ENCODE peak calls at places on chromosomes 11 and 22, in nine cellular contexts. One of them, this sample, is unnamed.

GRCh38 chr22:38467904-38468760 is at the start of gene KDELR3:
- DNase-seq in heart right ventricle: peak
- DNase-seq in psoas muscle: peak
- DNase-seq in pancreas: peak
- DNase-seq in fibroblast of the aortic adventitia: peak
- DNase-seq in cardiac muscle cell: peak
- DNase-seq in bronchial epithelial cell: peak
- DNase-seq in breast epithelium: peak
- DNase-seq in Caco-2: no peak
- DNase-seq in this sample: peak

GRCh38 chr11:38163526-38163925 is 1565.5 kb upstream of the RAG2 start:
- DNase-seq in heart right ventricle: no peak
- DNase-seq in psoas muscle: no peak
- DNase-seq in pancreas: no peak
- DNase-seq in fibroblast of the aortic adventitia: no peak
- DNase-seq in cardiac muscle cell: no peak
- DNase-seq in bronchial epithelial cell: peak
- DNase-seq in breast epithelium: no peak
- DNase-seq in Caco-2: no peak
- DNase-seq in this sample: no peak

GRCh38 chr11:71251761-71252433 is 480 bp downstream of the SHANK2 start:
- DNase-seq in heart right ventricle: no peak
- DNase-seq in psoas muscle: no peak
- DNase-seq in pancreas: peak
- DNase-seq in fibroblast of the aortic adventitia: no peak
- DNase-seq in cardiac muscle cell: peak
- DNase-seq in bronchial epithelial cell: no peak
- DNase-seq in breast epithelium: no peak
- DNase-seq in Caco-2: peak
- DNase-seq in this sample: no peak

GRCh38 chr11:2741377-2742131 is 41.8 kb upstream of the KCNQ1OT1 start:
- DNase-seq in heart right ventricle: no peak
- DNase-seq in psoas muscle: peak
- DNase-seq in pancreas: no peak
- DNase-seq in fibroblast of the aortic adventitia: peak
- DNase-seq in cardiac muscle cell: no peak
- DNase-seq in bronchial epithelial cell: peak
- DNase-seq in breast epithelium: no peak
- DNase-seq in Caco-2: peak
- DNase-seq in this sample: peak

GRCh38 chr11:95599959-95600586 is 189.5 kb downstream of the FAM76B start:
- DNase-seq in heart right ventricle: no peak
- DNase-seq in psoas muscle: no peak
- DNase-seq in pancreas: no peak
- DNase-seq in fibroblast of the aortic adventitia: no peak
- DNase-seq in cardiac muscle cell: no peak
- DNase-seq in bronchial epithelial cell: no peak
- DNase-seq in breast epithelium: no peak
- DNase-seq in Caco-2: no peak
- DNase-seq in this sample: no peak

GRCh38 chr11:43130616-43131015 is 181.2 kb upstream of the API5 start:
- DNase-seq in heart right ventricle: peak
- DNase-seq in psoas muscle: no peak
- DNase-seq in pancreas: no peak
- DNase-seq in fibroblast of the aortic adventitia: no peak
- DNase-seq in cardiac muscle cell: peak
- DNase-seq in bronchial epithelial cell: no peak
- DNase-seq in breast epithelium: no peak
- DNase-seq in Caco-2: peak
- DNase-seq in this sample: no peak

GRCh38 chr11:116791002-116791812 is 472 bp downstream of the APOA5 start:
- DNase-seq in heart right ventricle: peak
- DNase-seq in psoas muscle: peak
- DNase-seq in pancreas: peak
- DNase-seq in fibroblast of the aortic adventitia: peak
- DNase-seq in cardiac muscle cell: peak
- DNase-seq in bronchial epithelial cell: peak
- DNase-seq in breast epithelium: peak
- DNase-seq in Caco-2: peak
- DNase-seq in this sample: peak

GRCh38 chr11:78806214-78807004 is 231.7 kb upstream of the NARS2 start:
- DNase-seq in heart right ventricle: no peak
- DNase-seq in psoas muscle: no peak
- DNase-seq in pancreas: no peak
- DNase-seq in fibroblast of the aortic adventitia: no peak
- DNase-seq in cardiac muscle cell: no peak
- DNase-seq in bronchial epithelial cell: peak
- DNase-seq in breast epithelium: no peak
- DNase-seq in Caco-2: no peak
- DNase-seq in this sample: peak

GRCh38 chr22:49582171-49582570 is 245.5 kb downstream of the BRD1 start:
- DNase-seq in heart right ventricle: no peak
- DNase-seq in psoas muscle: no peak
- DNase-seq in pancreas: no peak
- DNase-seq in fibroblast of the aortic adventitia: no peak
- DNase-seq in cardiac muscle cell: no peak
- DNase-seq in bronchial epithelial cell: no peak
- DNase-seq in breast epithelium: no peak
- DNase-seq in Caco-2: no peak
- DNase-seq in this sample: no peak

GRCh38 chr22:44261861-44262595 is 50.7 kb downstream of the SHISAL1 start:
- DNase-seq in heart right ventricle: peak
- DNase-seq in psoas muscle: no peak
- DNase-seq in pancreas: no peak
- DNase-seq in fibroblast of the aortic adventitia: peak
- DNase-seq in cardiac muscle cell: no peak
- DNase-seq in bronchial epithelial cell: no peak
- DNase-seq in breast epithelium: no peak
- DNase-seq in Caco-2: peak
- DNase-seq in this sample: no peak

GRCh38 chr22:43176090-43176489 is 10.8 kb downstream of the TTLL12 start:
- DNase-seq in heart right ventricle: no peak
- DNase-seq in psoas muscle: no peak
- DNase-seq in pancreas: no peak
- DNase-seq in fibroblast of the aortic adventitia: no peak
- DNase-seq in cardiac muscle cell: no peak
- DNase-seq in bronchial epithelial cell: no peak
- DNase-seq in breast epithelium: no peak
- DNase-seq in Caco-2: no peak
- DNase-seq in this sample: no peak

GRCh38 chr11:119424775-119425174 is 1.8 kb upstream of the THY1 start:
- DNase-seq in heart right ventricle: no peak
- DNase-seq in psoas muscle: no peak
- DNase-seq in pancreas: no peak
- DNase-seq in fibroblast of the aortic adventitia: no peak
- DNase-seq in cardiac muscle cell: peak
- DNase-seq in bronchial epithelial cell: no peak
- DNase-seq in breast epithelium: no peak
- DNase-seq in Caco-2: no peak
- DNase-seq in this sample: no peak

GRCh38 chr11:94895971-94896370 is 77.4 kb downstream of the CWC15 start:
- DNase-seq in heart right ventricle: no peak
- DNase-seq in psoas muscle: peak
- DNase-seq in pancreas: no peak
- DNase-seq in fibroblast of the aortic adventitia: peak
- DNase-seq in cardiac muscle cell: no peak
- DNase-seq in bronchial epithelial cell: peak
- DNase-seq in breast epithelium: no peak
- DNase-seq in Caco-2: no peak
- DNase-seq in this sample: peak

GRCh38 chr11:120512727-120513435 is 1.3 kb downstream of the GRIK4 start:
- DNase-seq in heart right ventricle: no peak
- DNase-seq in psoas muscle: no peak
- DNase-seq in pancreas: no peak
- DNase-seq in fibroblast of the aortic adventitia: no peak
- DNase-seq in cardiac muscle cell: no peak
- DNase-seq in bronchial epithelial cell: no peak
- DNase-seq in breast epithelium: no peak
- DNase-seq in Caco-2: peak
- DNase-seq in this sample: no peak

GRCh38 chr11:120513436-120514315 is 2.1 kb downstream of the GRIK4 start:
- DNase-seq in heart right ventricle: no peak
- DNase-seq in psoas muscle: no peak
- DNase-seq in pancreas: no peak
- DNase-seq in fibroblast of the aortic adventitia: no peak
- DNase-seq in cardiac muscle cell: no peak
- DNase-seq in bronchial epithelial cell: no peak
- DNase-seq in breast epithelium: no peak
- DNase-seq in Caco-2: peak
- DNase-seq in this sample: no peak

GRCh38 chr11:120510406-120511115 is 987 bp upstream of the GRIK4 start:
- DNase-seq in heart right ventricle: no peak
- DNase-seq in psoas muscle: no peak
- DNase-seq in pancreas: no peak
- DNase-seq in fibroblast of the aortic adventitia: no peak
- DNase-seq in cardiac muscle cell: no peak
- DNase-seq in bronchial epithelial cell: no peak
- DNase-seq in breast epithelium: no peak
- DNase-seq in Caco-2: peak
- DNase-seq in this sample: no peak

GRCh38 chr11:120511116-120511803 is at the start of gene GRIK4:
- DNase-seq in heart right ventricle: peak
- DNase-seq in psoas muscle: peak
- DNase-seq in pancreas: peak
- DNase-seq in fibroblast of the aortic adventitia: peak
- DNase-seq in cardiac muscle cell: peak
- DNase-seq in bronchial epithelial cell: peak
- DNase-seq in breast epithelium: peak
- DNase-seq in Caco-2: peak
- DNase-seq in this sample: peak

DNA sequence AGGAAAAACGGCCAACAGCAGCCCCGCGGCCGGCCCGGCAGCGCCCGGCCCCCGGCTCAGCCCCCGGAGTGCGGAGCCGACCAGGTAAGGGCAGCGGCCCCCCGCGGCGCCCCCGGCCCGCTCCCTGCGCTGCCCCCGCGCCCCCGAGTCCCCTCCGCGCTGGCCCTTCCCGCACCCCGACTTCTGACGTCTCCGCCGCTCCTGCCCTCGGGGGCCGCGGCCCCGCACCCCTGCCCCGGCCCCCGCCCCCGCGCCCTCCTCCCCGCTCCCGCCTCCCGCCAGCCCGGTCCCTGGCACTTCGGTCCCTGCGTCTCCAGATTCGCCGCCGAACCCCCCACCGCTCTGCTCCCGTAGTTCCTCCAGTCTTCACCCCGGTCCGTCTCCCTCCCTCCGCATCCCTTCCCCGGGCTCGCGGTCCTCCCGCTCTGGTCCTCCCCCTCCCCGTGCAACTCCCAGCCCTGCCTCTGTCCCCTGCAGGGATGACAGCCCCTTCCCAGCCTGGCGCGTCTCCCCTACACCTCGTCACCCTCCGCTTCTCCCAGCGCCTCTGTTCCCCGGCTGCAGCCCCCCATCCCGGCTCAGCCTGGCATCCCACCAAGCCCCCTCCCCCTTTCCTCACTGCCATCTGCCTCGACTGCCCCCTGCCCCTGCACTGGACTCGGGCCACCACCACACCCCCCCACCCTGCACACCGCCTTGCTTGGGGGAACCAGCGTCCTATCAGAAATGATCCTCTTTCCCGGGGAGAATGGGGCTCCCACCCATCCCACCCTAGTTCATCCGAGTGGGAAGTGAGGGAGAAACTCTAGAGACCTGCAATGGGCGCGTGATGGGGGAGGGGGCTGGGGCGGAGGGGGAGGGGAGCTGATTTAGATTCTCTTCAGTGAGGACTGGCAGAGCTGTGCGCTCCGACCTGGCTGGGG is 517 bp downstream of the GRIK4 start:
- DNase-seq in heart right ventricle: no peak
- DNase-seq in psoas muscle: no peak
- DNase-seq in pancreas: peak
- DNase-seq in fibroblast of the aortic adventitia: no peak
- DNase-seq in cardiac muscle cell: no peak
- DNase-seq in bronchial epithelial cell: no peak
- DNase-seq in breast epithelium: no peak
- DNase-seq in Caco-2: peak
- DNase-seq in this sample: no peak
- H3K4me3 ChIP-seq in heart right ventricle: no peak
- H3K4me3 ChIP-seq in psoas muscle: no peak
- H3K4me3 ChIP-seq in pancreas: no peak
- H3K4me3 ChIP-seq in fibroblast of the aortic adventitia: no peak
- H3K4me3 ChIP-seq in cardiac muscle cell: peak
- H3K4me3 ChIP-seq in bronchial epithelial cell: no peak
- H3K4me3 ChIP-seq in breast epithelium: no peak
- H3K4me3 ChIP-seq in Caco-2: peak
- H3K4me3 ChIP-seq in this sample: no peak

GRCh38 chr22:32413715-32414114 is 1.7 kb upstream of the RTCB start:
- DNase-seq in heart right ventricle: no peak
- DNase-seq in psoas muscle: no peak
- DNase-seq in pancreas: no peak
- DNase-seq in fibroblast of the aortic adventitia: peak
- DNase-seq in cardiac muscle cell: peak
- DNase-seq in bronchial epithelial cell: peak
- DNase-seq in breast epithelium: no peak
- DNase-seq in Caco-2: no peak
- DNase-seq in this sample: peak
- TF ChIP-seq CTCF in heart right ventricle: no peak
- TF ChIP-seq CTCF in psoas muscle: no peak
- TF ChIP-seq CTCF in pancreas: no peak
- TF ChIP-seq CTCF in fibroblast of the aortic adventitia: peak
- TF ChIP-seq CTCF in cardiac muscle cell: peak
- TF ChIP-seq CTCF in bronchial epithelial cell: peak
- TF ChIP-seq CTCF in breast epithelium: no peak
- TF ChIP-seq CTCF in Caco-2: peak
- TF ChIP-seq CTCF in this sample: peak

GRCh38 chr11:63761173-63761572 is 7.4 kb downstream of the ZFTA start:
- DNase-seq in heart right ventricle: no peak
- DNase-seq in psoas muscle: no peak
- DNase-seq in pancreas: no peak
- DNase-seq in fibroblast of the aortic adventitia: no peak
- DNase-seq in cardiac muscle cell: no peak
- DNase-seq in bronchial epithelial cell: no peak
- DNase-seq in breast epithelium: no peak
- DNase-seq in Caco-2: no peak
- DNase-seq in this sample: no peak
- H3K4me3 ChIP-seq in heart right ventricle: no peak
- H3K4me3 ChIP-seq in psoas muscle: no peak
- H3K4me3 ChIP-seq in pancreas: no peak
- H3K4me3 ChIP-seq in fibroblast of the aortic adventitia: no peak
- H3K4me3 ChIP-seq in cardiac muscle cell: no peak
- H3K4me3 ChIP-seq in bronchial epithelial cell: no peak
- H3K4me3 ChIP-seq in breast epithelium: no peak
- H3K4me3 ChIP-seq in Caco-2: no peak
- H3K4me3 ChIP-seq in this sample: no peak

GRCh38 chr11:12236744-12237101 is 126.3 kb downstream of the MICAL2 start:
- DNase-seq in heart right ventricle: no peak
- DNase-seq in psoas muscle: no peak
- DNase-seq in pancreas: no peak
- DNase-seq in fibroblast of the aortic adventitia: no peak
- DNase-seq in cardiac muscle cell: no peak
- DNase-seq in bronchial epithelial cell: no peak
- DNase-seq in breast epithelium: no peak
- DNase-seq in Caco-2: no peak
- DNase-seq in this sample: no peak
- TF ChIP-seq CTCF in heart right ventricle: no peak
- TF ChIP-seq CTCF in psoas muscle: no peak
- TF ChIP-seq CTCF in pancreas: no peak
- TF ChIP-seq CTCF in fibroblast of the aortic adventitia: no peak
- TF ChIP-seq CTCF in cardiac muscle cell: no peak
- TF ChIP-seq CTCF in bronchial epithelial cell: no peak
- TF ChIP-seq CTCF in breast epithelium: no peak
- TF ChIP-seq CTCF in Caco-2: no peak
- TF ChIP-seq CTCF in this sample: no peak

GRCh38 chr11:132093861-132094260 is 723.4 kb downstream of the NTM start:
- DNase-seq in heart right ventricle: no peak
- DNase-seq in psoas muscle: no peak
- DNase-seq in pancreas: no peak
- DNase-seq in fibroblast of the aortic adventitia: no peak
- DNase-seq in cardiac muscle cell: no peak
- DNase-seq in bronchial epithelial cell: no peak
- DNase-seq in breast epithelium: no peak
- DNase-seq in Caco-2: no peak
- DNase-seq in this sample: no peak
- H3K4me3 ChIP-seq in heart right ventricle: no peak
- H3K4me3 ChIP-seq in psoas muscle: no peak
- H3K4me3 ChIP-seq in pancreas: no peak
- H3K4me3 ChIP-seq in fibroblast of the aortic adventitia: no peak
- H3K4me3 ChIP-seq in cardiac muscle cell: no peak
- H3K4me3 ChIP-seq in bronchial epithelial cell: no peak
- H3K4me3 ChIP-seq in breast epithelium: no peak
- H3K4me3 ChIP-seq in Caco-2: no peak
- H3K4me3 ChIP-seq in this sample: no peak

This sample was measured in AG10803.